ENCODE peak calls at places on chromosomes 3 and 15, in ten cellular contexts. M, K, L, B, R, V, Z, Q, J and Y are unnamed samples.

GRCh38 chr3:148280623-148281242 is 417.0 kb upstream of the AGTR1 start:
- DNase-seq in M (no peak), K (peak; percentile 48), L (no peak), B (no peak), R (no peak), V (no peak), Z (no peak), Q (no peak), J (no peak), Y (no peak)

GRCh38 chr15:49313650-49314049 is 109.4 kb upstream of the FGF7 start:
- DNase-seq in M (no peak), K (no peak), L (no peak), B (peak; percentile 10), R (no peak), V (no peak), Z (no peak), Q (no peak), J (no peak), Y (no peak)

GRCh38 chr3:186589856-186590579 is 19.5 kb downstream of the DNAJB11 start:
- DNase-seq in M (no peak), K (no peak), L (no peak), B (no peak), R (no peak), V (no peak), Z (no peak), Q (no peak), J (no peak), Y (no peak)

GRCh38 chr3:38165722-38166387 is 518 bp downstream of the OXSR1 start:
- DNase-seq in M (no peak), K (peak; percentile 88), L (peak; percentile 54), B (no peak), R (peak; percentile 61), V (no peak), Z (peak; percentile 55), Q (no peak), J (no peak), Y (peak; percentile 29)

GRCh38 chr3:18732474-18732873 is 307.3 kb upstream of the SATB1 start:
- DNase-seq in M (no peak), K (no peak), L (no peak), B (no peak), R (no peak), V (no peak), Z (no peak), Q (no peak), J (no peak), Y (no peak)

GRCh38 chr3:158683216-158683975 is 10.9 kb upstream of the LXN start:
- DNase-seq in M (no peak), K (no peak), L (no peak), B (no peak), R (no peak), V (no peak), Z (no peak), Q (no peak), J (no peak), Y (no peak)

GRCh38 chr3:177451940-177452484 is 254.7 kb upstream of the TBL1XR1 start:
- DNase-seq in M (no peak), K (no peak), L (no peak), B (peak; percentile 37), R (no peak), V (no peak), Z (no peak), Q (no peak), J (no peak), Y (no peak)

GRCh38 chr15:85019815-85020590 is 38.3 kb downstream of the PDE8A start:
- DNase-seq in M (peak; percentile 72), K (no peak), L (no peak), B (no peak), R (no peak), V (no peak), Z (no peak), Q (no peak), J (no peak), Y (no peak)

GRCh38 chr15:52557242-52557641 is 11.6 kb downstream of the ARPP19 start:
- DNase-seq in M (no peak), K (no peak), L (no peak), B (no peak), R (no peak), V (no peak), Z (no peak), Q (no peak), J (no peak), Y (no peak)

GRCh38 chr3:43373588-43373935 is 87.2 kb downstream of the SNRK start:
- DNase-seq in M (no peak), K (no peak), L (no peak), B (no peak), R (no peak), V (no peak), Z (no peak), Q (no peak), J (no peak), Y (no peak)

GRCh38 chr3:134366928-134367352 is 7.3 kb downstream of the AMOTL2 start:
- DNase-seq in M (no peak), K (no peak), L (no peak), B (no peak), R (no peak), V (no peak), Z (no peak), Q (no peak), J (no peak), Y (no peak)

GRCh38 chr15:50183112-50183794 is 1.3 kb downstream of the SLC27A2 start:
- DNase-seq in M (peak; percentile 39), K (no peak), L (no peak), B (no peak), R (no peak), V (no peak), Z (no peak), Q (no peak), J (peak; percentile 62), Y (no peak)

GRCh38 chr15:58404020-58404419 is 27.8 kb upstream of the LIPC start:
- DNase-seq in M (no peak), K (no peak), L (no peak), B (no peak), R (no peak), V (no peak), Z (no peak), Q (no peak), J (no peak), Y (no peak)

GRCh38 chr3:53225651-53226050 is 30.2 kb downstream of the TKT start:
- DNase-seq in M (no peak), K (no peak), L (no peak), B (no peak), R (no peak), V (no peak), Z (no peak), Q (no peak), J (no peak), Y (no peak)

GRCh38 chr3:89628856-89629255 is 521.4 kb downstream of the EPHA3 start:
- DNase-seq in M (no peak), K (no peak), L (no peak), B (no peak), R (no peak), V (no peak), Z (no peak), Q (no peak), J (no peak), Y (no peak)

GRCh38 chr3:129838086-129838485 is 55.4 kb downstream of the TMCC1 start:
- DNase-seq in M (no peak), K (no peak), L (no peak), B (no peak), R (no peak), V (no peak), Z (no peak), Q (no peak), J (no peak), Y (no peak)

GRCh38 chr15:43133429-43134156 is at the start of gene TMEM62:
- DNase-seq in M (peak; percentile 94), K (peak; percentile 92), L (peak; percentile 91), B (peak; percentile 25), R (peak; percentile 73), V (peak; percentile 74), Z (peak; percentile 74), Q (peak; percentile 33), J (peak; percentile 97), Y (peak; percentile 93)

GRCh38 chr15:47870956-47871625 is 153.8 kb downstream of the SEMA6D start:
- DNase-seq in M (no peak), K (no peak), L (no peak), B (no peak), R (no peak), V (no peak), Z (no peak), Q (no peak), J (no peak), Y (no peak)

GRCh38 chr3:149199474-149199873 is 22.2 kb downstream of the CP start:
- DNase-seq in M (no peak), K (no peak), L (no peak), B (no peak), R (no peak), V (no peak), Z (no peak), Q (no peak), J (no peak), Y (no peak)

GRCh38 chr3:908839-909238 is 184.0 kb upstream of the CNTN6 start:
- DNase-seq in M (no peak), K (no peak), L (no peak), B (no peak), R (no peak), V (no peak), Z (no peak), Q (no peak), J (no peak), Y (no peak)

GRCh38 chr3:13040381-13041074 is 32.7 kb downstream of the IQSEC1 start:
- DNase-seq in M (peak; percentile 77), K (peak; percentile 58), L (peak; percentile 37), B (no peak), R (no peak), V (peak; percentile 50), Z (no peak), Q (no peak), J (peak; percentile 92), Y (peak; percentile 43)

GRCh38 chr15:33737687-33738606 is 230.3 kb upstream of the CHRM5 start:
- DNase-seq in M (peak; percentile 26), K (no peak), L (peak; percentile 33), B (peak; percentile 11), R (peak; percentile 80), V (no peak), Z (peak; percentile 18), Q (no peak), J (peak; percentile 47), Y (peak; percentile 49)